ENCODE peak calls at places on chromosomes 3 and 15, in eight cellular contexts. D is activated CD4-positive, CD25-positive, alpha-beta regulatory T cell; Y is GM04504; N is activated CD8-positive, alpha-beta memory T cell treated with anti-CD3 and anti-CD28 coated beads, Interleukin-2, amount 50 U/mL, for 48 hours; W is suprapubic skin; I is EH; T is NCI-H524; E is stimulated activated CD8-positive, alpha-beta memory T cell treated with anti-CD3 and anti-CD28 coated beads, Interleukin-2, amount 100 ng/mL, for 48 hours. P is an unnamed sample.

GRCh38 chr3:71103430-71103881 is 480.1 kb downstream of the FOXP1 start:
- DNase-seq in D (no peak), Y (peak), N (no peak), W (peak), I (peak), T (no peak), E (no peak), P (no peak)

GRCh38 chr15:51842852-51843737 is 13.6 kb downstream of the TMOD3 start:
- DNase-seq in D (no peak), Y (no peak), N (no peak), W (no peak), I (peak), T (no peak), E (no peak), P (no peak)

GRCh38 chr3:142244056-142244455 is 18.7 kb upstream of the GK5 start:
- DNase-seq in D (no peak), Y (no peak), N (no peak), W (no peak), I (no peak), T (peak), E (no peak), P (no peak)

GRCh38 chr3:147672035-147672434 is 262.9 kb downstream of the ZIC1 start:
- DNase-seq in D (no peak), Y (no peak), N (no peak), W (no peak), I (no peak), T (peak), E (no peak), P (no peak)

GRCh38 chr3:55662683-55663082 is 175.6 kb upstream of the WNT5A start:
- DNase-seq in D (no peak), Y (no peak), N (no peak), W (no peak), I (peak), T (no peak), E (no peak), P (no peak)

GRCh38 chr3:182969277-182969676 is 11.1 kb downstream of the DCUN1D1 start:
- DNase-seq in D (no peak), Y (peak), N (no peak), W (no peak), I (peak), T (no peak), E (no peak), P (no peak)

GRCh38 chr15:65650312-65651041 is 28.7 kb downstream of the SLC24A1 start:
- DNase-seq in D (no peak), Y (no peak), N (no peak), W (no peak), I (no peak), T (no peak), E (no peak), P (no peak)

GRCh38 chr3:56881035-56881575 is 79.4 kb upstream of the ARHGEF3 start:
- DNase-seq in D (no peak), Y (no peak), N (no peak), W (no peak), I (no peak), T (no peak), E (no peak), P (no peak)

GRCh38 chr3:128804017-128804816 is 75.2 kb upstream of the ACAD9 start:
- DNase-seq in D (peak), Y (no peak), N (no peak), W (no peak), I (peak), T (no peak), E (no peak), P (no peak)

GRCh38 chr3:179432021-179432420 is 19.2 kb downstream of the GNB4 start:
- DNase-seq in D (no peak), Y (no peak), N (no peak), W (no peak), I (no peak), T (no peak), E (no peak), P (no peak)

GRCh38 chr15:67967871-67968423 is 86.2 kb upstream of the PIAS1 start:
- DNase-seq in D (no peak), Y (no peak), N (no peak), W (peak), I (peak), T (peak), E (peak), P (no peak)

GRCh38 chr3:29185706-29186105 is 95.2 kb upstream of the RBMS3 start:
- DNase-seq in D (no peak), Y (no peak), N (no peak), W (no peak), I (no peak), T (no peak), E (no peak), P (no peak)

GRCh38 chr15:81297147-81297572 is 26.8 kb downstream of the STARD5 start:
- DNase-seq in D (no peak), Y (no peak), N (no peak), W (peak), I (peak), T (no peak), E (no peak), P (no peak)

GRCh38 chr3:133535971-133536634 is 37.4 kb upstream of the CDV3 start:
- DNase-seq in D (no peak), Y (peak), N (no peak), W (no peak), I (peak), T (no peak), E (no peak), P (no peak)

GRCh38 chr3:140242818-140243276 is 307.9 kb downstream of the CLSTN2 start:
- DNase-seq in D (no peak), Y (no peak), N (no peak), W (no peak), I (no peak), T (peak), E (no peak), P (no peak)

GRCh38 chr15:42239528-42240245 is 31.6 kb upstream of the VPS39 start:
- DNase-seq in D (no peak), Y (no peak), N (no peak), W (no peak), I (peak), T (no peak), E (no peak), P (no peak)

GRCh38 chr3:48561045-48561736 is 2.4 kb downstream of the UCN2 start:
- DNase-seq in D (no peak), Y (no peak), N (no peak), W (no peak), I (peak), T (peak), E (no peak), P (no peak)

GRCh38 chr3:31249555-31249954 is 283.2 kb upstream of the STT3B start:
- DNase-seq in D (no peak), Y (no peak), N (no peak), W (no peak), I (no peak), T (no peak), E (no peak), P (no peak)

GRCh38 chr15:101664303-101664913 is 12.2 kb upstream of the TM2D3 start:
- DNase-seq in D (no peak), Y (no peak), N (no peak), W (no peak), I (peak), T (peak), E (no peak), P (no peak)

GRCh38 chr15:62153228-62153627 is 11.9 kb downstream of the C2CD4B start:
- DNase-seq in D (no peak), Y (no peak), N (no peak), W (no peak), I (no peak), T (no peak), E (no peak), P (no peak)

GRCh38 chr3:130895690-130896089 is 1.8 kb downstream of the ATP2C1 start:
- DNase-seq in D (no peak), Y (no peak), N (no peak), W (no peak), I (no peak), T (no peak), E (no peak), P (no peak)

GRCh38 chr15:68578175-68578959 is 426 bp upstream of the CORO2B start:
- DNase-seq in D (no peak), Y (peak), N (peak), W (peak), I (peak), T (peak), E (peak), P (peak)

GRCh38 chr3:190003730-190004129 is 117.0 kb downstream of the P3H2 start:
- DNase-seq in D (no peak), Y (no peak), N (no peak), W (no peak), I (peak), T (no peak), E (no peak), P (no peak)

GRCh38 chr3:127000128-127000527 is 17.2 kb downstream of the PLXNA1 start:
- DNase-seq in D (no peak), Y (no peak), N (no peak), W (no peak), I (no peak), T (peak), E (no peak), P (no peak)

GRCh38 chr3:13474776-13475303 is 5.3 kb upstream of the HDAC11 start:
- DNase-seq in D (no peak), Y (no peak), N (no peak), W (no peak), I (no peak), T (no peak), E (no peak), P (no peak)

GRCh38 chr3:37262816-37263393 is 88.5 kb upstream of the LRRFIP2 start:
- DNase-seq in D (no peak), Y (peak), N (no peak), W (no peak), I (peak), T (no peak), E (no peak), P (no peak)

GRCh38 chr3:58242340-58242739 is 4.7 kb downstream of the ABHD6 start:
- DNase-seq in D (no peak), Y (no peak), N (no peak), W (no peak), I (peak), T (no peak), E (no peak), P (no peak)

GRCh38 chr3:112699436-112699978 is 58.6 kb upstream of the CCDC80 start:
- DNase-seq in D (no peak), Y (peak), N (no peak), W (no peak), I (peak), T (no peak), E (no peak), P (no peak)

GRCh38 chr3:40899286-40899712 is 300.0 kb upstream of the CTNNB1 start:
- DNase-seq in D (no peak), Y (no peak), N (no peak), W (no peak), I (peak), T (no peak), E (no peak), P (no peak)

GRCh38 chr15:47505712-47506542 is 211.4 kb upstream of the SEMA6D start:
- DNase-seq in D (no peak), Y (no peak), N (no peak), W (no peak), I (peak), T (peak), E (no peak), P (no peak)

P was measured in stimulated activated effector memory CD8-positive, alpha-beta T cell treated with anti-CD3 and anti-CD28 coated beads, Interleukin-12 subunit alpha, Interleukin-12 subunit beta, amount 100 ng/mL, for 72 hours.